ENCODE peak calls at places on chromosomes 5 and 9, in five cellular contexts. P, S, G, H and D are unnamed samples.

GRCh38 chr9:129885670-129886106 is 50.4 kb downstream of the USP20 start:
- DNase-seq in P (peak; percentile 89), S (no peak), G (peak; percentile 85), H (peak; percentile 86), D (peak; percentile 93)

GRCh38 chr9:104868687-104869404 is 59.1 kb downstream of the ABCA1 start:
- DNase-seq in P (peak; percentile 89), S (no peak), G (peak; percentile 57), H (no peak), D (peak; percentile 96)

GRCh38 chr5:177957241-177957640 is 38.8 kb downstream of the PROP1 start:
- DNase-seq in P (no peak), S (no peak), G (no peak), H (no peak), D (no peak)

GRCh38 chr9:127586537-127586936 is 25.5 kb upstream of the STXBP1 start:
- DNase-seq in P (peak; percentile 88), S (no peak), G (peak; percentile 70), H (peak; percentile 48), D (peak; percentile 86)

GRCh38 chr5:165224366-165224765 is 1718.9 kb downstream of the MAT2B start:
- DNase-seq in P (no peak), S (no peak), G (no peak), H (no peak), D (no peak)

GRCh38 chr9:35798658-35799366 is 7.4 kb downstream of the NPR2 start:
- DNase-seq in P (no peak), S (no peak), G (peak; percentile 65), H (no peak), D (peak; percentile 29)

GRCh38 chr5:142301487-142302035 is 23.3 kb downstream of the SPRY4 start:
- DNase-seq in P (no peak), S (no peak), G (peak; percentile 91), H (no peak), D (no peak)

GRCh38 chr9:137430723-137431415 is 7.7 kb downstream of the NOXA1 start:
- DNase-seq in P (no peak), S (peak; percentile 86), G (no peak), H (no peak), D (no peak)

GRCh38 chr9:92714787-92715487 is 45.0 kb upstream of the IPPK start:
- DNase-seq in P (no peak), S (peak; percentile 92), G (no peak), H (no peak), D (no peak)

GRCh38 chr5:131171276-131171815 is 602 bp downstream of the LYRM7 start:
- DNase-seq in P (no peak), S (no peak), G (peak; percentile 40), H (no peak), D (no peak)

GRCh38 chr9:34154052-34154451 is 24.8 kb upstream of the UBAP1 start:
- DNase-seq in P (no peak), S (no peak), G (no peak), H (no peak), D (no peak)